ENCODE peak calls at places on chromosomes 12 and 14, in nine cellular contexts. V is MCF 10A; A is endodermal cell; L is HT1080; W is GM23248; Q is NCI-H2029; D is AG09319; J is T-helper 17 cell; P is naive thymus-derived CD8-positive, alpha-beta T cell. Y is an unnamed sample.

GRCh38 chr12:1305063-1305434 is 289.3 kb downstream of the FBXL14 start:
- DNase-seq in V (no peak), P (no peak), Q (no peak), A (no peak), J (no peak), D (no peak), W (peak), L (no peak), Y (no peak)

GRCh38 chr14:104724407-104724980 is 465 bp downstream of the ADSS1 start:
- DNase-seq in W (peak), J (no peak), D (no peak), L (no peak), Q (no peak), V (no peak), A (no peak), P (no peak), Y (no peak)

GRCh38 chr14:89681086-89682018 is 264.3 kb upstream of the FOXN3 start:
- DNase-seq in W (no peak), Q (no peak), L (no peak), V (no peak), J (no peak), P (peak), A (no peak), D (no peak), Y (peak)

GRCh38 chr12:126537961-126538530 is 1472.8 kb downstream of the AACS start:
- DNase-seq in V (no peak), A (no peak), P (no peak), J (no peak), W (no peak), Q (no peak), D (no peak), L (no peak), Y (no peak)

GRCh38 chr12:84165998-84166571 is 746.5 kb downstream of the SLC6A15 start:
- DNase-seq in Q (no peak), L (no peak), D (no peak), A (no peak), V (no peak), W (no peak), P (no peak), J (no peak), Y (no peak)

GRCh38 chr12:92411687-92412086 is 266.0 kb upstream of the BTG1 start:
- DNase-seq in V (no peak), J (no peak), D (no peak), Q (no peak), W (no peak), L (no peak), P (no peak), A (no peak), Y (no peak)

GRCh38 chr12:84069699-84070098 is 842.9 kb downstream of the SLC6A15 start:
- DNase-seq in D (no peak), P (no peak), V (no peak), A (no peak), L (no peak), J (no peak), W (peak), Q (no peak), Y (no peak)

GRCh38 chr14:72751276-72752033 is 142.4 kb downstream of the DPF3 start:
- DNase-seq in W (no peak), P (no peak), A (no peak), D (peak), Q (no peak), V (no peak), L (no peak), J (no peak), Y (no peak)

GRCh38 chr12:123106640-123107359 is 44.1 kb downstream of the PITPNM2 start:
- DNase-seq in L (peak), A (peak), W (no peak), P (peak), Q (no peak), D (no peak), V (peak), J (peak), Y (peak)

GRCh38 chr14:100052819-100053218 is 12.4 kb upstream of the EVL start:
- DNase-seq in W (no peak), P (no peak), V (no peak), J (no peak), Q (no peak), A (no peak), D (no peak), L (no peak), Y (no peak)

GRCh38 chr12:59678759-59679411 is 83.1 kb downstream of the SLC16A7 start:
- DNase-seq in V (no peak), Q (no peak), P (no peak), A (no peak), J (no peak), D (no peak), W (no peak), L (no peak), Y (no peak)

Y was measured in stimulated activated naive B cell treated with anti-CD40 and anti-IgM and Interleukin-4, amounts not matched to agents 10 μg/mL and 1 μg/mL and 100 μg/mL, for 72 hours.